ENCODE peak calls at places on chromosomes 11 and 22, in four cellular contexts. V is suprapubic skin, T is K562, U is sigmoid colon. Q is an unnamed sample.

GRCh38 chr22:33542722-33543121 is 377.6 kb downstream of the LARGE1 start:
- DNase-seq in U (no peak), T (no peak), V (no peak), Q (no peak)

GRCh38 chr11:88484873-88485621 is 147.5 kb upstream of the CTSC start:
- DNase-seq in T (peak), V (no peak), U (no peak), Q (no peak)

GRCh38 chr11:117697319-117697718 is 99.7 kb downstream of the DSCAML1 start:
- DNase-seq in T (no peak), V (no peak), U (no peak), Q (no peak)

GRCh38 chr11:124844664-124845079 is 20.6 kb upstream of the ROBO3 start:
- DNase-seq in U (no peak), T (no peak), V (no peak), Q (no peak)

GRCh38 chr11:108985611-108986279 is 320.9 kb downstream of the DDX10 start:
- DNase-seq in V (no peak), T (no peak), U (no peak), Q (no peak)

GRCh38 chr11:127059286-127060200 is 59.0 kb upstream of the KIRREL3 start:
- DNase-seq in V (no peak), U (no peak), T (no peak), Q (no peak)

GRCh38 chr11:116657842-116658825 is 114.7 kb downstream of the BUD13 start:
- DNase-seq in U (no peak), V (no peak), T (no peak), Q (no peak)

GRCh38 chr22:44243761-44244160 is 63.0 kb downstream of the PARVG start:
- DNase-seq in V (no peak), T (no peak), U (no peak), Q (no peak)

GRCh38 chr22:46846154-46846831 is 83.8 kb downstream of the TBC1D22A start:
- DNase-seq in U (no peak), V (no peak), T (no peak), Q (no peak)

GRCh38 chr22:23786261-23786710 is 480 bp upstream of the SMARCB1 start:
- DNase-seq in V (no peak), U (no peak), T (no peak), Q (no peak)

GRCh38 chr11:83063073-83063754 is 8.5 kb downstream of the RAB30 start:
- DNase-seq in V (no peak), T (no peak), U (no peak), Q (peak)

GRCh38 chr22:30905696-30906341 is 62.8 kb downstream of the MORC2 start:
- DNase-seq in T (no peak), U (peak), V (no peak), Q (peak)

GRCh38 chr11:70482529-70482917 is 84.2 kb downstream of the CTTN start:
- DNase-seq in U (no peak), T (no peak), V (no peak), Q (no peak)

GRCh38 chr11:60528934-60529333 is 13.7 kb downstream of the MS4A13 start:
- DNase-seq in V (no peak), U (no peak), T (no peak), Q (no peak)

GRCh38 chr11:134879341-134879740 is 467.3 kb upstream of the B3GAT1 start:
- DNase-seq in U (no peak), V (no peak), T (no peak), Q (peak)

GRCh38 chr11:105398636-105399035 is 211.2 kb upstream of the GRIA4 start:
- DNase-seq in V (no peak), T (no peak), U (no peak), Q (no peak)

GRCh38 chr22:48398181-48398905 is 1429.3 kb downstream of the BRD1 start:
- DNase-seq in U (no peak), V (no peak), T (no peak), Q (peak)

GRCh38 chr11:79440451-79441158 is at the start of gene TENM4:
- DNase-seq in T (no peak), V (peak), U (peak), Q (no peak)

GRCh38 chr11:13221722-13222121 is 55.9 kb upstream of the BMAL1 start:
- DNase-seq in U (no peak), T (no peak), V (no peak), Q (no peak)

GRCh38 chr11:3947084-3947483 is 91.6 kb downstream of the STIM1 start:
- DNase-seq in V (no peak), T (no peak), U (peak), Q (no peak)

GRCh38 chr22:20979243-20979809 is 2.8 kb upstream of the LZTR1 start:
- DNase-seq in V (no peak), U (peak), T (peak), Q (no peak)

GRCh38 chr11:93986716-93987115 is 34.4 kb upstream of the HEPHL1 start:
- DNase-seq in V (no peak), U (no peak), T (no peak), Q (no peak)

GRCh38 chr22:44544523-44545433 is 46.7 kb upstream of the RTL6 start:
- DNase-seq in T (no peak), U (no peak), V (peak), Q (no peak)

GRCh38 chr11:66543263-66544107 is 2.4 kb downstream of the ZDHHC24 start:
- DNase-seq in V (no peak), U (no peak), T (no peak), Q (no peak)

GRCh38 chr11:64894070-64894811 is 15.8 kb upstream of the EHD1 start:
- DNase-seq in U (peak), T (peak), V (peak), Q (no peak)

GRCh38 chr22:27391092-27391770 is 410.3 kb downstream of the MN1 start:
- DNase-seq in V (no peak), T (no peak), U (peak), Q (no peak)

GRCh38 chr11:128492461-128492860 is 94.9 kb downstream of the ETS1 start:
- DNase-seq in U (no peak), T (no peak), V (no peak), Q (no peak)

GRCh38 chr11:89540826-89541225 is 49.7 kb upstream of the NOX4 start:
- DNase-seq in T (no peak), U (no peak), V (no peak), Q (no peak)

GRCh38 chr11:120511804-120512726 is 517 bp downstream of the GRIK4 start:
- DNase-seq in T (no peak), U (no peak), V (no peak), Q (no peak)

GRCh38 chr22:39514373-39514973 is 5.9 kb upstream of the ATF4 start:
- DNase-seq in U (no peak), V (peak), T (no peak), Q (no peak)

GRCh38 chr11:36793542-36793926 is 195.5 kb upstream of the RAG2 start:
- DNase-seq in T (no peak), V (no peak), U (no peak), Q (no peak)

GRCh38 chr11:1771700-1772099 is 8.0 kb upstream of the CTSD start:
- DNase-seq in T (no peak), U (peak), V (peak), Q (no peak)

GRCh38 chr22:21719024-21719423 is 16.6 kb downstream of the YPEL1 start:
- DNase-seq in T (no peak), V (no peak), U (no peak), Q (no peak)

GRCh38 chr11:1738380-1738779 is 12.0 kb downstream of the IFITM10 start:
- DNase-seq in T (no peak), U (no peak), V (no peak), Q (no peak)

GRCh38 chr11:3949132-3949531 is 93.7 kb downstream of the STIM1 start:
- DNase-seq in T (no peak), U (no peak), V (no peak), Q (no peak)

GRCh38 chr22:23085785-23086184 is 15.5 kb downstream of the GNAZ start:
- DNase-seq in V (no peak), T (peak), U (no peak), Q (no peak)

GRCh38 chr22:47322854-47323253 is 560.4 kb downstream of the TBC1D22A start:
- DNase-seq in T (no peak), V (no peak), U (no peak), Q (peak)

GRCh38 chr22:34045311-34045710 is 125.0 kb upstream of the LARGE1 start:
- DNase-seq in U (no peak), V (no peak), T (no peak), Q (no peak)

GRCh38 chr22:29872145-29872893 is 10.7 kb upstream of the MTMR3 start:
- DNase-seq in U (no peak), T (no peak), V (no peak), Q (no peak)

GRCh38 chr11:10931761-10932700 is 74.2 kb upstream of the ZBED5 start:
- DNase-seq in U (no peak), T (no peak), V (no peak), Q (peak)

DNA sequence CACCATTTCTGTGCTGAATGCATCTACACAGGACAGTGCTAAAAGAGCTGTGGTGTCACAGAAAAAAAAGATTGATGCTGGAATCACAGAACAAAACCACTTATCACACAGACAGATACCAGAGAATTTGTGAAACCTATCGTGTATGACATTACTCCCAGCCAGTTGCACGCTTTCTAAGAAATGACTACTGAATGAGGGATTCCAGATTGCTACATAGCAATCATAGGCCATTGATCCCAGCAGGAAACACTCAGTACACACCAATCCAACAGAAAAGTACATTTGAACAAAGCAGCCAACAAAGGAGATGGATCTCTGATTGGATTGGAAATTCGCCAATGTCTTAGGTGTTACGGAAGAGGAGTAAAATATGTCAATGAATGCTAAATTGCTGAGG is 4.8 kb upstream of the OR8H1 start:
- DNase-seq in U (no peak), T (no peak), V (no peak), Q (no peak)
- TF ChIP-seq EP300 in U (no peak), T (no peak), V (no peak), Q (no peak)

DNA sequence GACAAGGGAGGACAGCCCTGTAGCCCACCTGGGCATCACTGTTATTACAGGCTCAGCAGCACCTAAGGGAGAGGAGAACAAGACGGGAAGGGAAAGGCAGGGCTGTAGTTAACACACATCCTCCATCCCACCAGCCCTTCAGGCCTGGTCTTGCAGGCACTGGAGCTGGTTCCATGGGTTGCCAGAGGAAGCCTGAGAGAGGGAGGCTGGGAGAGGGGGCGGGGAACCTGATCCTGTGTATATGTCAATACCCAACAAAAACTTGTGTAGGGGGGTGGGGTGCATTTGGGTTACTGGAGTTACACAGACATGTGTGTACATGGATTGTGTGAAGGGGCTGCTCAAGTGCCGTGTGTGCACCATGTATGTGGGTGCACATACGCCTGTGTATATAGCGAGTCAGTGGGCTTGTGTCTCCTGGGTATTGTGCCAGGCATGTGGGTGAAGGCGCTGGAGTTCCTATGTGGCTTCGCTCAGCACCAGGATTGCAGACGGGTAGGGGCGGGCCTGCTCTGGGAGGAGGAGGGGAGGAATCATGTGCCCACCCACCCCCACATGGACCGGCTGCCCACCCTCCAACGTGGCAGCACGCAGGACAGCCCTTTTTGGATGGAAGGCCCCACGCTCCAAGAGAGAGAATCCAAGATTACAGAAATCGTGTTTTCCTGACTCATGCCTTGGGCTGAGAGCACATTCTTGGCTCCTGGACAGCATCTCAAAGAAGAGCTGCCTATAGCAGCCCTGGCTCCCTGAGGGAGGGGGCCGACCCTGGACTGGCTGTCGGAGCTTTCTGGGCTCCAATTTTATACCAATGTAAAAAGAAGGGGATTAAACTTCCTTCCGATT is 4.2 kb upstream of the SERPINH1 start:
- DNase-seq in V (no peak), T (peak), U (peak), Q (no peak)
- TF ChIP-seq POLR2AphosphoS5 in V (no peak), T (no peak), U (peak), Q (peak)

DNA sequence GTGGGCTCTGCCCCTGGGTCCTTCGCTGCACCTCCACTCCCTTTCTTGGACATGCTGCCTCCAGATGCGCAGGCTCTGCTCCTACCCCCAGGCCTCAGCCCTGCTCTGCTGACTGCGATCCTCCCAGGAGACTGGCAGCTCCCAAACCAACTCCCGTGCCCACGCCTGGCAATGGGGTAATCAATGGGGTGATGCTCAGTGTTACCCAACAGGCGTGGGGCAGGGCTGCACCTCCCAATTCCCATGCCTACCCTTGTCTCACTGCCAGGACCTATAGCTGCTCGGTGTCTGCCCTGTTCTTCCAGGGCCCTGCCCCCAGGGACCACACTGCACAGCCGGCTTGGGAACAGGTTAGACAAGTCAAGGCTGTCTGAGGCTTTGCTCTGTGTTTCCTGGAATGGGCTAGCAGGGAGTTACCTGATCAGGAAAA is at the start of gene ALDH3B2:
- DNase-seq in U (no peak), V (peak), T (no peak), Q (no peak)
- TF ChIP-seq EP300 in U (no peak), V (no peak), T (no peak), Q (no peak)

DNA sequence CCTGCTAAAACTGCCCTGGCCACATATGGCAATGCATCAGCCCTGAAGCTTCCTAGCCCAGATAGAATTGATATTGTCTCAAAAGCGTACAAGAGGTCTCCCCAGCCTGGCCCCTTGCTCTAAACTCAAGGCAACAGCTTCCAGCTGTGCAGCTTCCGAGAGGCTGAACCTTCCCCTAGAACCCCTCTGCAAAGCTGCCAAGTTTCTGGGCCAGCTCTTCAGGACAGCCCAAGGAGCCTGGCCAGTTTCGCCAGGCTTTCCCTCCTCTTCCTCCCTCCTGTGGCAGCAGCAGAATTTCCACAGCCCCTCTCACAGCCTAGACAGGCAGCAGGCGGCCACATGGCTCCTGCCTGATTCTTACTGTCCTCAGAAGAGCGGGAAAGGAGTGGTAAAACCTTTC is 34.5 kb downstream of the NUMA1 start:
- DNase-seq in U (peak), T (no peak), V (no peak), Q (no peak)
- TF ChIP-seq POLR2AphosphoS5 in U (no peak), T (no peak), V (no peak), Q (no peak)

GRCh38 chr22:18023509-18024275 is 669 bp downstream of the MICAL3 start:
- DNase-seq in V (peak), U (peak), T (peak), Q (no peak)
- TF ChIP-seq EP300 in V (no peak), U (no peak), T (no peak), Q (no peak)

GRCh38 chr11:62560566-62561103 is 13.1 kb downstream of the EEF1G start:
- DNase-seq in T (peak), U (peak), V (peak), Q (peak)
- TF ChIP-seq POLR2AphosphoS5 in T (peak), U (peak), V (no peak), Q (peak)

GRCh38 chr11:119168471-119169271 is at the start of gene NLRX1:
- DNase-seq in V (peak), U (peak), T (peak), Q (peak)

GRCh38 chr11:119169272-119169719 is 771 bp downstream of the NLRX1 start:
- DNase-seq in V (no peak), T (no peak), U (peak), Q (no peak)

GRCh38 chr11:119161871-119162270 is 6.7 kb upstream of the NLRX1 start:
- DNase-seq in T (no peak), V (no peak), U (no peak), Q (no peak)

GRCh38 chr11:119167933-119168332 is 592 bp upstream of the NLRX1 start:
- DNase-seq in V (no peak), T (no peak), U (no peak), Q (no peak)

DNA sequence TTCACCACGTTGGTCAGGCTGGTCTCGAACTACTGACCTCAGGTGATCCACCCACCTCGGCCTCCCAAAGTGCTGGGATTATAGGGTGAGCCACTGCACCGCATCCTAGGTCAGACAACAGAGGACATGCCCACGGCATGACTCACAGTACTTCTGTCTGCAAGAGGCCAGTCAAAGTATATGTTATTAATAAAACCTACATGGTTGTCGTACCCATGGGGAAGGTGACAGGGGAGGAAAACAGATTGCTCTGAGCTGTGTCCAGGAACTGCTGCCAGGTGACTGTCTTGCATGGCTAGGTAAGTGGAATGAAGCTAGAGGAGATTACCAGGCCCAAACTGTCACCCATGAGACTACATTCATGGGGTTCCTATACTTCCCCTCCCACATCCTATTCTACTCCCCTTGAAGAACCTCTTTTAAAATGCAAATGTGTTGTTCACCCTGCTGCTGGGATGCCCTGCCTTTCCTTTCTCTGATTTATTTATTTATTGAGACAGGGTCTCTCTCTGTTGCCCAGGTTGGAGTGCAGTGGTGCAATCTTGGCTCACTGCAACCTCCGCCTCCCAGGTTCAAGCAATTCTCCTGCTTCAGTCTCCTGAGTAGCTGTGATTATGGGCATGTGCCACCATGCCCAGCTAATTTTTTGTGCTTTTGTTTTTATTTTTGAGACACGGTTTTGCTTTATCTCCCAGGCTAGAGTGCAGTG is 2.0 kb upstream of the NLRX1 start:
- DNase-seq in V (no peak), U (no peak), T (no peak), Q (no peak)
- TF ChIP-seq EP300 in V (no peak), U (no peak), T (no peak), Q (no peak)

GRCh38 chr11:123062892-123063395 is 1.0 kb upstream of the HSPA8 start:
- DNase-seq in T (no peak), U (no peak), V (no peak), Q (no peak)
- TF ChIP-seq POLR2AphosphoS5 in T (no peak), U (no peak), V (no peak), Q (no peak)

DNA sequence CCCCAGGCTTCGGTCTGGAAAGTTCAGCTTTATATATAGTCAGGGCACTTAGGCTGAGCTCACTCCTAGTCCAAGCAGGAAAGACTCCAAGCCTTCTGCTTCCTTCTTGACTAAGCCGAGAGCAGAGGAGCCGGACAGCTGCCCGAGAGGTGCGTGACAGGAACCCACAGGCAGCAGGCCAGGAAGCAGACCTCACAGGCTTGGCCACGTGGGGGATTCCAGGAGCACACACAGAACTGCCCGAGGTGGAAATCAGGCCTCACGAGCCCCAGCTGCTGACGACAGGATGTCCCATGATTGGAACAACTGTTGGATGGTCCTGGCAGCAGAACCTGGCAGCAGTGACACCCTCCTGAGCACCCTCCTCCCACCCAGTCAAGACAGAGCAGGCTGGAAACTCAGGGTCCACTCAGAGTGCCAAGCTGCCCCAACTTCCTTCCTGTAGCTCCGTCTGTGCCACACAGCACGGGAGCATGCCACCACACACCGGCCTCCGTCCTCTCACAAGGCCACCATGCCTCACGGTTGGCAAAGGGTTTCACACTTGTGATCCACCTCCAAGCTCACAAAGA is 5.4 kb downstream of the PLA2G6 start:
- DNase-seq in U (peak), V (peak), T (no peak), Q (no peak)
- TF ChIP-seq EP300 in U (no peak), V (no peak), T (no peak), Q (no peak)